ENCODE peak calls at places on chromosomes 6 and 20, in nine cellular contexts. J is sigmoid colon, L is A549, D is uterus, X is testis, I is IMR-90, V is H1, Z is endothelial cell of umbilical vein, P is body of pancreas. Q is an unnamed sample.
A peak's percentile ranks its signal among the peaks of the same experiment; 100 is the strongest.

GRCh38 chr20:61621381-61621780 is 369.3 kb downstream of the CDH4 start:
- DNase-seq in V (no peak), L (no peak), X (no peak), D (no peak), I (no peak), P (no peak), Z (no peak), J (no peak), Q (no peak)

GRCh38 chr20:46477225-46477624 is 36.1 kb downstream of the ZNF334 start:
- DNase-seq in Z (no peak), X (no peak), I (no peak), D (no peak), V (no peak), P (no peak), J (no peak), L (no peak), Q (no peak)

GRCh38 chr6:74690365-74690764 is 515.5 kb downstream of the COL12A1 start:
- DNase-seq in I (peak; percentile 36), J (no peak), L (no peak), D (no peak), X (no peak), V (no peak), Z (no peak), P (no peak), Q (no peak)

GRCh38 chr6:24945046-24945445 is 9.3 kb upstream of the RIPOR2 start:
- DNase-seq in Z (no peak), X (no peak), D (no peak), P (no peak), V (no peak), J (no peak), L (no peak), I (no peak), Q (no peak)

GRCh38 chr20:13028001-13028400 is 19.2 kb downstream of the SPTLC3 start:
- DNase-seq in V (no peak), D (no peak), J (no peak), P (no peak), X (no peak), L (no peak), I (no peak), Z (no peak), Q (no peak)

GRCh38 chr6:169803291-169803811 is 51.9 kb downstream of the ERMARD start:
- DNase-seq in X (peak; percentile 10), L (no peak), P (no peak), V (peak; percentile 16), I (no peak), J (no peak), D (no peak), Z (no peak), Q (no peak)

GRCh38 chr6:95143408-95144180 is 433.7 kb upstream of the MANEA start:
- DNase-seq in J (no peak), D (no peak), V (no peak), L (no peak), P (no peak), I (no peak), X (no peak), Z (no peak), Q (no peak)

GRCh38 chr20:48722737-48723191 is 105.0 kb downstream of the PREX1 start:
- DNase-seq in D (no peak), L (peak; percentile 29), J (peak; percentile 63), P (peak; percentile 69), X (no peak), V (no peak), I (no peak), Z (peak; percentile 33), Q (peak; percentile 19)

GRCh38 chr6:133906050-133906449 is 17.1 kb downstream of the TCF21 start:
- DNase-seq in X (no peak), I (no peak), J (no peak), L (no peak), P (no peak), Z (no peak), D (no peak), V (no peak), Q (no peak)

GRCh38 chr6:167932468-167933276 is 64.8 kb upstream of the KIF25 start:
- DNase-seq in X (no peak), L (peak; percentile 26), P (peak; percentile 76), V (no peak), Z (peak; percentile 2), J (no peak), I (no peak), D (no peak), Q (no peak)

GRCh38 chr20:32227744-32228688 is 20.3 kb downstream of the POFUT1 start:
- DNase-seq in V (no peak), L (no peak), I (no peak), J (no peak), Z (no peak), X (no peak), D (no peak), P (peak; percentile 69), Q (no peak)

GRCh38 chr6:135555550-135555949 is 58.0 kb upstream of the AHI1 start:
- DNase-seq in P (no peak), X (no peak), V (no peak), L (no peak), Z (no peak), J (no peak), I (no peak), D (no peak), Q (no peak)

GRCh38 chr6:170372380-170373325 is 66.1 kb downstream of the FAM120B start:
- DNase-seq in D (no peak), J (no peak), Z (no peak), P (no peak), I (no peak), L (no peak), V (no peak), X (no peak), Q (no peak)

GRCh38 chr6:5125152-5126006 is 40.2 kb downstream of the PPP1R3G start:
- DNase-seq in J (no peak), I (peak; percentile 68), L (peak; percentile 16), V (no peak), P (no peak), X (no peak), D (no peak), Z (no peak), Q (no peak)

GRCh38 chr6:14458669-14459266 is 341.2 kb downstream of the CD83 start:
- DNase-seq in X (no peak), P (no peak), Z (no peak), I (peak; percentile 97), V (no peak), J (no peak), L (peak; percentile 13), D (no peak), Q (peak; percentile 18)

GRCh38 chr6:32852844-32853540 is 512 bp downstream of the TAP1 start:
- DNase-seq in X (peak; percentile 44), I (peak; percentile 18), L (peak; percentile 19), D (peak; percentile 50), V (peak; percentile 73), J (peak; percentile 80), Z (peak; percentile 52), P (peak; percentile 69), Q (peak; percentile 61)

GRCh38 chr6:154619183-154619582 is 108.7 kb upstream of the CNKSR3 start:
- DNase-seq in I (no peak), J (no peak), L (no peak), Z (no peak), V (no peak), P (peak; percentile 61), X (peak; percentile 22), D (no peak), Q (no peak)

GRCh38 chr6:161536141-161536735 is 262.4 kb upstream of the AGPAT4 start:
- DNase-seq in P (no peak), Z (no peak), D (no peak), V (no peak), J (no peak), I (no peak), X (no peak), L (no peak), Q (no peak)

GRCh38 chr20:407097-407952 is 774 bp upstream of the RBCK1 start:
- DNase-seq in P (peak; percentile 87), L (peak; percentile 91), Z (peak; percentile 84), J (peak; percentile 89), V (peak; percentile 88), X (peak; percentile 78), D (peak; percentile 65), I (peak; percentile 59), Q (peak; percentile 73)
- TF ChIP-seq POLR2A in P (peak; percentile 34), L (peak; percentile 74), Z (peak; percentile 61), J (no peak), V (peak; percentile 76), X (no peak), D (peak; percentile 28), I (no peak), Q (no peak)

GRCh38 chr6:73452107-73452461 is at the start of gene CGAS:
- DNase-seq in P (peak; percentile 77), V (no peak), D (peak; percentile 57), L (peak; percentile 80), X (peak; percentile 69), Z (peak; percentile 60), J (peak; percentile 88), I (peak; percentile 62), Q (peak; percentile 62)
- TF ChIP-seq POLR2A in P (peak; percentile 51), V (peak; percentile 66), D (no peak), L (peak; percentile 61), X (no peak), Z (peak; percentile 26), J (no peak), I (no peak), Q (no peak)

DNA sequence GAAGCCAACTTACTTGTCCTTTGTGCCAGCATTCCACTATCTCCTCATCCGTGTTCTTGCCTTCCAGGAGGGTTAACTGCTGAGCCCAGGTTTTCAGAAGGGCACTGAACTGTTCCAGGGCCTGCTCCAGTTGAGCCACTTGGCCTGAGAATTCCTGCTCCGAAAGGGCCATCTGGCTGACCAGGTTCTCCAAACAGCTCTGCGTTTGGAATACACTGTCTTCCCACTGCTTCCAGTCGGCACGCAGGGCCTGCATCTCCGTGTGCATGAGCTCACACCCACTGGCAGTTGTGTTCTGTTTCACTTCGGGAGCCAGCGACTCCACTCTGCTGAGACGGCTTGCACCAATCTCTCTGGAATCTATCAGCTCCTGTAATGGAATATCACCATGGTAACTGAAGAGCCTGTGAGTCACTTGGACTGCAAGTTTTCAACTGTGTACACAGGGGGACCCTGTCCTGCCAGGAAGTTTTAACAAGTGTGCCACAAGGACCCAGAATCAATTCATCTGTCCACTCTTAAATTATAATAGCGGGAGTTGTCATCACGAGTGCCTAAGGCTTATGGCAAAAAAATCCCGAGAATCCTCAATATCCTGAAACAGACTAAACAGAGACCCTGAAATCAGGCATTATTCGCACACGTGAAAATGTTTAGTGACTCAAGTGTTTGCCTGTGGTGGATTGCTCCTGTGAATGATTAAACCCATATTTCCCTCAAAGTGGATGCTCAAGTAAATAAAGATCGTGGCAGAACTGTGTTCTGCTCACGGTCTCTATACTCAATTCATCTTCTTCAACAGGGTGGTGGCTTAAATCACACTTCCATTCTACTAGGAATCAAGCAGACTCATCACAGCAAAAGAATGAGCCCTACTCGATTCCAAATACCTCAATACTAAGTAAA is 255.9 kb downstream of the SYNE1 start:
- DNase-seq in J (peak; percentile 95), I (peak; percentile 97), X (peak; percentile 65), P (peak; percentile 87), Z (peak; percentile 95), V (no peak), L (peak; percentile 89), D (peak; percentile 87), Q (peak; percentile 87)
- TF ChIP-seq POLR2A in J (peak; percentile 75), I (peak; percentile 96), X (no peak), P (peak; percentile 94), Z (no peak), V (no peak), L (peak; percentile 28), D (peak; percentile 78), Q (no peak)

DNA sequence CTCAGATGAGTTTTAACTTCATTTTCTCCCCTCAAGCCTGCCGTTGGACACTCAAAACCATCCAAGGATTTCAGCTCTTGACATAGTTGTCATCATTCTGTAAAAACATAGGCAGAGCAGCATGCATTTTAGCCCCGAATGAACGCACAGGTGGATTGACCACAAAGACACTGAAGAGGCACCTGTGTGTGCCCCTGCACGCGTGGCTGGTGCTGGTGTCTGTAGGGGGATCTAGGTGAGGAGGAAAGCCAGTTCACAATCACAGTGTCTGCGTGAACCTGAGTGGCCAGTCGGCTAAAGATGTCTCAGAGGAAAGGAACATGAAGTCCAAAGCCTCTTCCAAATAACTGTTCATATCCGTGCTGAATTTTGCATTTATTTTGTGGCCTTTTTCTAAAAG is 309.2 kb downstream of the QKI start:
- DNase-seq in P (no peak), V (no peak), I (no peak), Z (no peak), X (no peak), D (no peak), J (no peak), L (no peak), Q (no peak)
- TF ChIP-seq POLR2A in P (no peak), V (no peak), I (no peak), Z (no peak), X (no peak), D (no peak), J (no peak), L (no peak), Q (no peak)